ENCODE peak calls at places on chromosomes 6 and 20, in five cellular contexts. M is effector CD4-positive, alpha-beta T cell; Y is activated T-cell treated with anti-CD3 and anti-CD28 coated beads, Interleukin-2, amount 50 U/mL, for 72 hours; D is Caki2; L is upper lobe of right lung. V is an unnamed sample.

GRCh38 chr6:90811596-90812226 is 224.8 kb upstream of the MAP3K7 start:
- DNase-seq in D (peak), Y (no peak), M (no peak), L (no peak), V (no peak)

GRCh38 chr20:41330343-41330720 is 10.3 kb upstream of the LPIN3 start:
- DNase-seq in L (no peak), Y (no peak), M (no peak), D (no peak), V (no peak)

GRCh38 chr20:11755071-11755881 is 162.4 kb upstream of the BTBD3 start:
- DNase-seq in D (peak), L (no peak), Y (no peak), M (no peak), V (no peak)

GRCh38 chr20:58514321-58515239 is 619 bp downstream of the APCDD1L start:
- DNase-seq in M (no peak), D (no peak), L (no peak), Y (no peak), V (no peak)

GRCh38 chr6:169752074-169752623 is 727 bp downstream of the ERMARD start:
- DNase-seq in M (no peak), Y (no peak), D (no peak), L (no peak), V (no peak)

GRCh38 chr6:151239603-151240035 is at the start of gene AKAP12:
- DNase-seq in L (no peak), M (no peak), D (no peak), Y (peak), V (no peak)

GRCh38 chr6:4776967-4777925 is 1.0 kb downstream of the CDYL start:
- DNase-seq in M (no peak), L (peak), D (peak), Y (peak), V (peak)

GRCh38 chr6:12602342-12602741 is 114.2 kb upstream of the PHACTR1 start:
- DNase-seq in M (no peak), Y (no peak), D (no peak), L (no peak), V (no peak)

GRCh38 chr6:116512155-116512559 is 718 bp downstream of the CALHM5 start:
- DNase-seq in Y (no peak), L (no peak), D (no peak), M (no peak), V (no peak)

GRCh38 chr6:22828179-22829062 is 259.1 kb downstream of the HDGFL1 start:
- DNase-seq in D (peak), M (no peak), Y (no peak), L (no peak), V (peak)

GRCh38 chr6:97459986-97460385 is 177.0 kb upstream of the MMS22L start:
- DNase-seq in D (no peak), L (no peak), M (no peak), Y (no peak), V (no peak)

GRCh38 chr6:147046131-147046530 is 158.1 kb upstream of the STXBP5 start:
- DNase-seq in M (no peak), D (no peak), Y (no peak), L (no peak), V (no peak)

GRCh38 chr6:113560908-113561307 is 296.2 kb upstream of the MARCKS start:
- DNase-seq in D (no peak), M (no peak), Y (no peak), L (no peak), V (no peak)

GRCh38 chr20:47358052-47358671 is 1.7 kb upstream of the ZMYND8 start:
- DNase-seq in D (no peak), M (no peak), Y (no peak), L (no peak), V (no peak)

GRCh38 chr6:155388546-155388945 is 67.1 kb downstream of the NOX3 start:
- DNase-seq in D (peak), L (no peak), Y (no peak), M (no peak), V (no peak)

GRCh38 chr6:168713839-168714238 is 272.9 kb downstream of the SMOC2 start:
- DNase-seq in D (peak), M (no peak), L (no peak), Y (no peak), V (no peak)

GRCh38 chr6:128305228-128305627 is 215.2 kb downstream of the PTPRK start:
- DNase-seq in Y (no peak), M (no peak), D (peak), L (no peak), V (no peak)

GRCh38 chr20:37758332-37758731 is 64.5 kb downstream of the CTNNBL1 start:
- DNase-seq in D (no peak), M (no peak), L (no peak), Y (no peak), V (no peak)

GRCh38 chr6:150967910-150968309 is 102.4 kb downstream of the MTHFD1L start:
- DNase-seq in M (no peak), Y (no peak), L (no peak), D (no peak), V (no peak)

GRCh38 chr20:19743650-19744015 is 14.4 kb upstream of the RIN2 start:
- DNase-seq in D (no peak), L (no peak), Y (no peak), M (no peak), V (no peak)